ENCODE peak calls at places on chromosomes 16 and 17, in ten cellular contexts. A is natural killer cell, K is ovary, R is MCF 10A, S is PC-3, X is Caco-2, V is RWPE1, Y is pancreas, G is heart left ventricle, Z is spleen. Q is an unnamed sample.

GRCh38 chr16:12176051-12176450 is 199.5 kb downstream of the SNX29 start:
- DNase-seq in A (no peak), K (no peak), R (no peak), S (no peak), X (no peak), V (no peak), Y (no peak), G (no peak), Z (no peak), Q (no peak)

GRCh38 chr17:17511293-17511741 is 15.1 kb upstream of the RASD1 start:
- DNase-seq in A (no peak), K (no peak), R (no peak), S (no peak), X (no peak), V (no peak), Y (no peak), G (no peak), Z (peak), Q (no peak)

GRCh38 chr16:351804-352520 is 561 bp downstream of the AXIN1 start:
- DNase-seq in A (no peak), K (peak), R (no peak), S (no peak), X (peak), V (no peak), Y (peak), G (no peak), Z (peak), Q (no peak)

GRCh38 chr16:14510939-14511797 is 118.9 kb downstream of the PARN start:
- DNase-seq in A (no peak), K (no peak), R (no peak), S (peak), X (no peak), V (peak), Y (no peak), G (no peak), Z (no peak), Q (no peak)

GRCh38 chr17:34242553-34242952 is 12.5 kb upstream of the CCL2 start:
- DNase-seq in A (no peak), K (no peak), R (no peak), S (no peak), X (no peak), V (no peak), Y (no peak), G (no peak), Z (no peak), Q (no peak)

GRCh38 chr16:10827691-10828341 is 9.2 kb upstream of the TVP23A start:
- DNase-seq in A (no peak), K (peak), R (peak), S (peak), X (no peak), V (peak), Y (peak), G (peak), Z (peak), Q (no peak)

GRCh38 chr17:39028690-39029089 is 61.5 kb upstream of the FBXO47 start:
- DNase-seq in A (no peak), K (no peak), R (no peak), S (no peak), X (no peak), V (no peak), Y (no peak), G (no peak), Z (no peak), Q (no peak)

GRCh38 chr17:21021208-21021803 is 21.5 kb downstream of the USP22 start:
- DNase-seq in A (no peak), K (no peak), R (no peak), S (no peak), X (no peak), V (no peak), Y (no peak), G (no peak), Z (no peak), Q (no peak)

GRCh38 chr16:70729292-70729691 is 43.4 kb upstream of the MTSS2 start:
- DNase-seq in A (no peak), K (no peak), R (no peak), S (no peak), X (no peak), V (no peak), Y (no peak), G (no peak), Z (no peak), Q (no peak)

GRCh38 chr16:78340590-78340989 is 241.1 kb downstream of the WWOX start:
- DNase-seq in A (no peak), K (no peak), R (no peak), S (no peak), X (no peak), V (no peak), Y (no peak), G (no peak), Z (no peak), Q (no peak)

GRCh38 chr16:85627102-85627834 is 14.1 kb downstream of the GSE1 start:
- DNase-seq in A (no peak), K (no peak), R (no peak), S (no peak), X (no peak), V (no peak), Y (no peak), G (no peak), Z (no peak), Q (no peak)

GRCh38 chr17:13269196-13269595 is 251.4 kb upstream of the ELAC2 start:
- DNase-seq in A (no peak), K (no peak), R (no peak), S (no peak), X (no peak), V (peak), Y (no peak), G (no peak), Z (no peak), Q (no peak)

GRCh38 chr16:66042341-66042740 is 324.1 kb upstream of the CDH5 start:
- DNase-seq in A (no peak), K (no peak), R (no peak), S (no peak), X (no peak), V (no peak), Y (no peak), G (no peak), Z (no peak), Q (no peak)

GRCh38 chr17:82647593-82648164 is 565 bp downstream of the WDR45B start:
- DNase-seq in A (peak), K (peak), R (peak), S (peak), X (peak), V (peak), Y (peak), G (no peak), Z (no peak), Q (no peak)

GRCh38 chr16:84768798-84769177 is 51.0 kb upstream of the CRISPLD2 start:
- DNase-seq in A (no peak), K (no peak), R (no peak), S (no peak), X (no peak), V (no peak), Y (no peak), G (no peak), Z (no peak), Q (no peak)

GRCh38 chr17:2911035-2911754 is 115.0 kb downstream of the RAP1GAP2 start:
- DNase-seq in A (no peak), K (no peak), R (no peak), S (no peak), X (no peak), V (no peak), Y (no peak), G (peak), Z (no peak), Q (no peak)

GRCh38 chr16:30963925-30964511 is 6.5 kb downstream of the SETD1A start:
- DNase-seq in A (no peak), K (no peak), R (no peak), S (no peak), X (no peak), V (no peak), Y (no peak), G (no peak), Z (no peak), Q (no peak)

GRCh38 chr17:50879086-50879485 is 12.9 kb upstream of the TOB1 start:
- DNase-seq in A (no peak), K (no peak), R (no peak), S (no peak), X (no peak), V (no peak), Y (no peak), G (no peak), Z (no peak), Q (no peak)

GRCh38 chr17:75590849-75591721 is 3.5 kb downstream of the MYO15B start:
- DNase-seq in A (no peak), K (no peak), R (no peak), S (no peak), X (no peak), V (no peak), Y (no peak), G (no peak), Z (no peak), Q (no peak)

GRCh38 chr16:78516006-78516405 is 416.6 kb downstream of the WWOX start:
- DNase-seq in A (no peak), K (no peak), R (no peak), S (no peak), X (no peak), V (no peak), Y (no peak), G (no peak), Z (no peak), Q (no peak)

GRCh38 chr17:62092784-62093183 is 27.7 kb upstream of the MED13 start:
- DNase-seq in A (no peak), K (no peak), R (no peak), S (peak), X (no peak), V (no peak), Y (no peak), G (no peak), Z (no peak), Q (no peak)

GRCh38 chr17:44095647-44096496 is 25.3 kb downstream of the G6PC3 start:
- DNase-seq in A (no peak), K (peak), R (peak), S (peak), X (peak), V (peak), Y (no peak), G (peak), Z (no peak), Q (peak)

GRCh38 chr17:17063546-17064122 is 21.4 kb downstream of the MPRIP start:
- DNase-seq in A (no peak), K (no peak), R (peak), S (peak), X (no peak), V (no peak), Y (peak), G (peak), Z (peak), Q (peak)

GRCh38 chr17:31581022-31581483 is 189.6 kb downstream of the RAB11FIP4 start:
- DNase-seq in A (no peak), K (peak), R (peak), S (peak), X (no peak), V (peak), Y (peak), G (peak), Z (peak), Q (peak)

GRCh38 chr17:72587773-72588511 is 467.1 kb downstream of the SOX9 start:
- DNase-seq in A (no peak), K (no peak), R (peak), S (peak), X (peak), V (peak), Y (no peak), G (no peak), Z (no peak), Q (peak)

GRCh38 chr16:9125658-9126492 is 34.4 kb downstream of the HAPSTR1 start:
- DNase-seq in A (no peak), K (no peak), R (no peak), S (no peak), X (no peak), V (no peak), Y (no peak), G (no peak), Z (no peak), Q (no peak)

GRCh38 chr17:12545877-12546513 is 119.7 kb upstream of the MYOCD start:
- DNase-seq in A (no peak), K (peak), R (peak), S (peak), X (peak), V (peak), Y (peak), G (no peak), Z (no peak), Q (peak)

GRCh38 chr16:85665929-85666328 is 22.8 kb downstream of the GINS2 start:
- DNase-seq in A (no peak), K (no peak), R (no peak), S (no peak), X (no peak), V (no peak), Y (no peak), G (peak), Z (peak), Q (no peak)

GRCh38 chr17:78573955-78574354 is 3.2 kb downstream of the DNAH17 start:
- DNase-seq in A (no peak), K (no peak), R (peak), S (peak), X (no peak), V (no peak), Y (no peak), G (no peak), Z (no peak), Q (no peak)

GRCh38 chr17:80963812-80964211 is 27.8 kb upstream of the CHMP6 start:
- DNase-seq in A (no peak), K (no peak), R (no peak), S (no peak), X (no peak), V (no peak), Y (no peak), G (no peak), Z (peak), Q (no peak)

GRCh38 chr16:67247698-67248400 is 568 bp upstream of the FHOD1 start:
- DNase-seq in A (no peak), K (no peak), R (peak), S (no peak), X (no peak), V (no peak), Y (no peak), G (no peak), Z (no peak), Q (no peak)

GRCh38 chr16:67245189-67245585 is 2.1 kb downstream of the FHOD1 start:
- DNase-seq in A (no peak), K (no peak), R (no peak), S (no peak), X (no peak), V (no peak), Y (no peak), G (no peak), Z (peak), Q (no peak)

GRCh38 chr16:67246945-67247697 is at the start of gene FHOD1:
- DNase-seq in A (peak), K (peak), R (peak), S (peak), X (peak), V (peak), Y (peak), G (peak), Z (peak), Q (peak)

GRCh38 chr16:67245674-67246080 is 1.6 kb downstream of the FHOD1 start:
- DNase-seq in A (no peak), K (no peak), R (peak), S (peak), X (no peak), V (no peak), Y (no peak), G (no peak), Z (no peak), Q (no peak)

DNA sequence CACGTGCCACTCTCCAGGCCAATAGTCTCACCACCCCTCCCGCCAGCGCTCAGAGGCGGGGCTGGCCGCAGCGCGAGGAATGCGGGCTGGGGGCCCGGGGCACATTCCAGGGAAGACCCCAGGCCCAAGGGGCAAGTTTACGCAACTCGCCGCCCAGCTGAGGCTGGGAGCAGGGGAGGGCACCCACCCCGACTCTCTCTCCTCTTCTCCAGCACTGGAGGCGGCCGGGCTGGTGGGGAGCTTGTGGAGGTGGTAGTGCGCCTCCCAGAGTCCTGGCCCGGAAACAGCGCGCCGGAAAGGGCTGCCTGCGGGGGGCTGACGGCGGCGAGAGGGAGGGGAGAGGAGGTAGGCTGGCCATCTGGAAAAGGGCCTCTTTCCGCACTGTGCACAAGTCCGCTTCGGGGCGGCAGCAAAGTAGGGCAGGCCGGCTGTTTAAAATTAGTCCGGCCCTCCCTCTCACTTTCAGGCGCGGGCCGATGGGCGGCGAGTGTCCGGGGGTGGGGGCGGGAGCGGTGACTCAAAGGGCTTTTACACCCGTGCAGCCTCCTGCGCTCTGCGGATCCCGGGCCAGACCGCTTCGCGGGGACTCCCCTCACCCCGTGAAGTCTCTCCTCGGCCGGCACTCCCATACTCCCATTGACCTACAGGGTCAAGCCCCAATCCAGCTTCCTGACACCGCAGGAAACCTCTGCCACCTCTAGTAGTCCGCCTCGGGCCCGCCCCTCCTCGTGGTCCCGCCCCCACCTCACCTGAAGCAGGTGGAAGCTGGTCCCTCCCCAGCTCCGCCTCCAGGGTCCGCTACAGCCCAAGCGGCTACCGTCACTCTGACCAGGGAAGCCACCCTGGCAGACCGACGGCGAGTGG is 968 bp downstream of the FHOD1 start:
- DNase-seq in A (peak), K (peak), R (peak), S (peak), X (peak), V (peak), Y (peak), G (peak), Z (peak), Q (peak)
- TF ChIP-seq CTCF in A (no peak), K (no peak), R (peak), S (peak), X (peak), V (peak), Y (no peak), G (peak), Z (peak), Q (no peak)

GRCh38 chr17:9232591-9233270 is 211.4 kb downstream of the NTN1 start:
- DNase-seq in A (no peak), K (no peak), R (no peak), S (no peak), X (no peak), V (no peak), Y (no peak), G (peak), Z (peak), Q (no peak)
- TF ChIP-seq CTCF in A (no peak), K (no peak), R (no peak), S (no peak), X (no peak), V (no peak), Y (no peak), G (no peak), Z (no peak), Q (no peak)

DNA sequence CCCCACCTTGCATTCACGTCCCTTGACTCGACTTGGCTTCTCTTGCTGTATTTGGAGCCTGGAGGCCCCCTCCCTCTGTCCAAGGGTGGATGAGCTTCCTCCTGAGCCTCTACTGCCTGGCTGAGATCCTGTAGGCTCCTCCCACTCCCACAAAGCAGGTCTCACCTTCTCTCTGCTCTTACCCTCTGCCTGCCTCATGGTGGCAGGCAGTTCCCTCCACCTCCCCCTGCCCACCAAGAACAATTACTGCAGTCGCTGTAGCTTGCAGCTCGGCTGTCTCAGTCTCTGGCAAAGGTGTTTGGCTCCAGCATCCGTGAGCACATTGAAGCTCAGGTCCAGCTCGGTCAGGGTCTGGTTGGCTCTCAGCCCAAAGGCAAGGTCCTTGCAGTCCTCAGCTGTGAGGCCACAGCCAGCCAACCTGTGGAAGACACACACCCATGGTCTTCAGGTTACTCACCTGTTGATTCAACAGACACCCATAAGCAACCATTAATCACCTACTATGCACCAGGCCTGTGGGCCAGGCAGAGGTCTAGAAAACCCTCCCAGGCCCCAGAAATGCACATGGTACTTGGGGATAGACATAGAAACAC is 42.6 kb downstream of the NLRP1 start:
- DNase-seq in A (no peak), K (no peak), R (no peak), S (no peak), X (no peak), V (no peak), Y (no peak), G (no peak), Z (no peak), Q (no peak)
- TF ChIP-seq CTCF in A (no peak), K (no peak), R (no peak), S (no peak), X (no peak), V (no peak), Y (no peak), G (no peak), Z (no peak), Q (no peak)

GRCh38 chr17:41455236-41455635 is 11.9 kb downstream of the KRT32 start:
- DNase-seq in A (no peak), K (no peak), R (peak), S (no peak), X (no peak), V (no peak), Y (no peak), G (no peak), Z (no peak), Q (no peak)

GRCh38 chr17:41453069-41453468 is 12.3 kb upstream of the KRT38 start:
- DNase-seq in A (no peak), K (no peak), R (no peak), S (no peak), X (no peak), V (no peak), Y (no peak), G (no peak), Z (no peak), Q (no peak)

GRCh38 chr17:41456206-41456605 is 11.0 kb downstream of the KRT32 start:
- DNase-seq in A (no peak), K (no peak), R (peak), S (no peak), X (no peak), V (no peak), Y (no peak), G (no peak), Z (no peak), Q (peak)

GRCh38 chr17:41462705-41463104 is 4.5 kb downstream of the KRT32 start:
- DNase-seq in A (no peak), K (no peak), R (no peak), S (no peak), X (no peak), V (no peak), Y (no peak), G (no peak), Z (no peak), Q (no peak)

DNA sequence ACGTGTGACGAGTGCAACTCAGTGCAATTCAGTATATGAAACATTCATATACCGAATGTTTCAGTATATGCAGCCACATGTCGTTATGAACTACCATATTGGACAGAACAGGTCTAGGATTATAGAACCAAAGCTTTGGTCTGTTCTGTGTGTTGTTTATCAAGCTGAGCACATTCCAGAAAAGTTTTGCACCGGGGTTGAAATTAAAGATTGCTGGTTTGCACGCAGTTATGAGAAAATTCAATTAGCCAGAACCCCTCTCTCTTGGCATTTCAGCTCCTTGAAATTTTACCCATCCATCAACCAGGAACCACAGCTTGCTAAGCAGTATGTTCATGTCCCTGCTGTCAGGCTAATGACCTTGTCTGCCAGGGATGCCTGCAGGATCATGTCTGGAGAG is 9.5 kb downstream of the KRT32 start:
- DNase-seq in A (no peak), K (no peak), R (no peak), S (no peak), X (no peak), V (no peak), Y (no peak), G (no peak), Z (no peak), Q (no peak)
- TF ChIP-seq CTCF in A (no peak), K (no peak), R (no peak), S (no peak), X (no peak), V (no peak), Y (no peak), G (no peak), Z (no peak), Q (no peak)

Q was measured in PC-9.